ENCODE peak calls at places on chromosomes 6 and 20, in four cellular contexts. C is OCI-LY7, R is RPMI7951, S is RWPE1. I is an unnamed sample.

GRCh38 chr20:59831024-59831900 is 102.2 kb downstream of the SYCP2 start:
- DNase-seq in C (no peak), R (no peak), S (peak; percentile 87), I (no peak)

GRCh38 chr6:87483929-87484328 is 11.2 kb downstream of the SLC35A1 start:
- DNase-seq in C (peak; percentile 57), R (peak; percentile 24), S (peak; percentile 12), I (peak; percentile 26)

GRCh38 chr20:35690265-35690664 is 8.9 kb downstream of the NFS1 start:
- DNase-seq in C (no peak), R (no peak), S (no peak), I (no peak)

GRCh38 chr6:140003217-140003616 is 628.8 kb upstream of the CITED2 start:
- DNase-seq in C (no peak), R (no peak), S (no peak), I (no peak)

GRCh38 chr6:78611097-78611625 is 256.2 kb upstream of the IRAK1BP1 start:
- DNase-seq in C (no peak), R (no peak), S (no peak), I (no peak)

GRCh38 chr6:7262037-7262461 is 51.0 kb downstream of the SSR1 start:
- DNase-seq in C (no peak), R (peak; percentile 23), S (no peak), I (no peak)

GRCh38 chr6:155340464-155341129 is 26.3 kb upstream of the TFB1M start:
- DNase-seq in C (no peak), R (peak; percentile 51), S (no peak), I (no peak)

GRCh38 chr6:51559059-51559458 is 528.4 kb downstream of the PKHD1 start:
- DNase-seq in C (no peak), R (no peak), S (peak; percentile 20), I (no peak)

GRCh38 chr20:23879328-23879798 is at the start of gene CST5:
- DNase-seq in C (no peak), R (no peak), S (no peak), I (no peak)

GRCh38 chr6:7267071-7267470 is 45.9 kb downstream of the SSR1 start:
- DNase-seq in C (no peak), R (no peak), S (no peak), I (no peak)

GRCh38 chr6:13331516-13332348 is 3.4 kb upstream of the TBC1D7 start:
- DNase-seq in C (peak; percentile 73), R (peak; percentile 32), S (no peak), I (peak; percentile 74)

GRCh38 chr20:1998715-1999114 is 4.9 kb upstream of the PDYN start:
- DNase-seq in C (no peak), R (no peak), S (no peak), I (no peak)

GRCh38 chr6:154500769-154501171 is 9.7 kb downstream of the CNKSR3 start:
- DNase-seq in C (no peak), R (no peak), S (no peak), I (no peak)

GRCh38 chr6:155276638-155277037 is 12.8 kb downstream of the CLDN20 start:
- DNase-seq in C (no peak), R (no peak), S (no peak), I (no peak)

GRCh38 chr6:14784596-14785360 is 461.1 kb upstream of the JARID2 start:
- DNase-seq in C (no peak), R (no peak), S (no peak), I (no peak)

GRCh38 chr6:113842165-113842564 is 15.0 kb upstream of the MARCKS start:
- DNase-seq in C (no peak), R (peak; percentile 85), S (no peak), I (no peak)

GRCh38 chr6:14396826-14397517 is 279.4 kb downstream of the CD83 start:
- DNase-seq in C (no peak), R (peak; percentile 53), S (peak; percentile 5), I (no peak)

GRCh38 chr6:1678966-1679690 is 69.4 kb downstream of the FOXC1 start:
- DNase-seq in C (no peak), R (no peak), S (no peak), I (no peak)

GRCh38 chr6:129370268-129370916 is 339.6 kb downstream of the ARHGAP18 start:
- DNase-seq in C (peak; percentile 31), R (peak; percentile 42), S (peak; percentile 21), I (peak; percentile 54)

GRCh38 chr6:35729349-35729678 is 7.5 kb upstream of the ARMC12 start:
- DNase-seq in C (no peak), R (no peak), S (no peak), I (no peak)

GRCh38 chr20:60008130-60008808 is 50.0 kb downstream of the CDH26 start:
- DNase-seq in C (no peak), R (no peak), S (no peak), I (no peak)

GRCh38 chr6:116255246-116255800 is 1.4 kb upstream of the TSPYL4 start:
- DNase-seq in C (no peak), R (no peak), S (no peak), I (no peak)

GRCh38 chr6:43278524-43279078 is 19.5 kb upstream of the SLC22A7 start:
- DNase-seq in C (no peak), R (no peak), S (peak; percentile 38), I (no peak)

GRCh38 chr6:100088009-100088408 is 94.0 kb upstream of the MCHR2 start:
- DNase-seq in C (no peak), R (no peak), S (peak; percentile 34), I (no peak)

GRCh38 chr6:109526905-109527628 is 44.0 kb upstream of the ZBTB24 start:
- DNase-seq in C (peak; percentile 76), R (peak; percentile 70), S (peak; percentile 68), I (peak; percentile 71)

GRCh38 chr20:41242807-41243206 is 74.7 kb downstream of the ZHX3 start:
- DNase-seq in C (no peak), R (no peak), S (no peak), I (no peak)

GRCh38 chr6:70210462-70210861 is 92.4 kb downstream of the COL9A1 start:
- DNase-seq in C (peak; percentile 8), R (no peak), S (peak; percentile 11), I (peak; percentile 4)

GRCh38 chr6:170238741-170239565 is 51.9 kb downstream of the DLL1 start:
- DNase-seq in C (no peak), R (no peak), S (no peak), I (no peak)

GRCh38 chr20:33337531-33338165 is 54.6 kb downstream of the BPIFB1 start:
- DNase-seq in C (no peak), R (no peak), S (no peak), I (no peak)

GRCh38 chr20:48745330-48745729 is 82.5 kb downstream of the PREX1 start:
- DNase-seq in C (no peak), R (no peak), S (no peak), I (no peak)

GRCh38 chr6:100620085-100620484 is 155.4 kb upstream of the SIM1 start:
- DNase-seq in C (no peak), R (peak; percentile 79), S (no peak), I (no peak)

GRCh38 chr6:31620586-31621319 is at the start of gene PRRC2A:
- DNase-seq in C (peak; percentile 79), R (no peak), S (peak; percentile 73), I (peak; percentile 66)

GRCh38 chr6:95197590-95197989 is 379.7 kb upstream of the MANEA start:
- DNase-seq in C (no peak), R (no peak), S (no peak), I (no peak)

GRCh38 chr20:21156266-21156665 is 30.4 kb downstream of the KIZ start:
- DNase-seq in C (no peak), R (peak; percentile 21), S (peak; percentile 9), I (no peak)

GRCh38 chr6:157983439-157984119 is 1.9 kb downstream of the SYNJ2 start:
- DNase-seq in C (no peak), R (peak; percentile 42), S (no peak), I (no peak)

GRCh38 chr6:36858407-36858981 is 16.1 kb downstream of the PPIL1 start:
- DNase-seq in C (no peak), R (no peak), S (no peak), I (no peak)

GRCh38 chr6:113423956-113424355 is 433.2 kb upstream of the MARCKS start:
- DNase-seq in C (no peak), R (no peak), S (no peak), I (no peak)

GRCh38 chr6:43274916-43275597 is 23.0 kb upstream of the SLC22A7 start:
- DNase-seq in C (no peak), R (no peak), S (no peak), I (no peak)

I was measured in KBM-7.